ENCODE peak calls at places on chromosomes 1 and 21, in nine cellular contexts. One of them, this sample, is unnamed.

GRCh38 chr1:199867601-199868000 is 159.9 kb upstream of the NR5A2 start:
- DNase-seq in lower leg skin: no peak
- DNase-seq in WERI-Rb-1: no peak
- DNase-seq in mucosa of descending colon: no peak
- DNase-seq in A549: no peak
- DNase-seq in CD8-positive, alpha-beta T cell: no peak
- DNase-seq in astrocyte of the spinal cord: no peak
- DNase-seq in HFF-Myc: no peak
- DNase-seq in AG09309: no peak
- DNase-seq in this sample: no peak

GRCh38 chr1:244964112-244964971 is 100.0 kb upstream of the HNRNPU start:
- DNase-seq in lower leg skin: no peak
- DNase-seq in WERI-Rb-1: no peak
- DNase-seq in AG09309: peak; percentile 63
- DNase-seq in astrocyte of the spinal cord: peak; percentile 85
- DNase-seq in mucosa of descending colon: peak; percentile 65
- DNase-seq in CD8-positive, alpha-beta T cell: no peak
- DNase-seq in HFF-Myc: peak; percentile 59
- DNase-seq in A549: no peak
- DNase-seq in this sample: peak; percentile 56

GRCh38 chr1:45035631-45036301 is 23.7 kb downstream of the UROD start:
- DNase-seq in WERI-Rb-1: no peak
- DNase-seq in AG09309: no peak
- DNase-seq in HFF-Myc: no peak
- DNase-seq in CD8-positive, alpha-beta T cell: no peak
- DNase-seq in lower leg skin: no peak
- DNase-seq in mucosa of descending colon: no peak
- DNase-seq in A549: no peak
- DNase-seq in astrocyte of the spinal cord: no peak
- DNase-seq in this sample: no peak

GRCh38 chr21:25910809-25911208 is 176.0 kb downstream of the GABPA start:
- DNase-seq in astrocyte of the spinal cord: no peak
- DNase-seq in HFF-Myc: no peak
- DNase-seq in WERI-Rb-1: no peak
- DNase-seq in AG09309: no peak
- DNase-seq in CD8-positive, alpha-beta T cell: no peak
- DNase-seq in lower leg skin: no peak
- DNase-seq in mucosa of descending colon: no peak
- DNase-seq in A549: no peak
- DNase-seq in this sample: no peak

GRCh38 chr1:190436615-190437014 is 41.0 kb downstream of the BRINP3 start:
- DNase-seq in AG09309: no peak
- DNase-seq in astrocyte of the spinal cord: peak; percentile 56
- DNase-seq in WERI-Rb-1: no peak
- DNase-seq in HFF-Myc: peak; percentile 9
- DNase-seq in CD8-positive, alpha-beta T cell: no peak
- DNase-seq in mucosa of descending colon: peak; percentile 37
- DNase-seq in lower leg skin: no peak
- DNase-seq in A549: peak; percentile 17
- DNase-seq in this sample: peak; percentile 43

GRCh38 chr1:21623411-21623961 is 45.7 kb downstream of the RAP1GAP start:
- DNase-seq in A549: no peak
- DNase-seq in lower leg skin: no peak
- DNase-seq in AG09309: no peak
- DNase-seq in CD8-positive, alpha-beta T cell: no peak
- DNase-seq in mucosa of descending colon: peak; percentile 79
- DNase-seq in astrocyte of the spinal cord: no peak
- DNase-seq in HFF-Myc: no peak
- DNase-seq in WERI-Rb-1: no peak
- DNase-seq in this sample: peak; percentile 84

GRCh38 chr1:21818661-21819060 is 6.6 kb downstream of the LDLRAD2 start:
- DNase-seq in AG09309: no peak
- DNase-seq in HFF-Myc: no peak
- DNase-seq in astrocyte of the spinal cord: no peak
- DNase-seq in mucosa of descending colon: peak; percentile 56
- DNase-seq in A549: peak; percentile 66
- DNase-seq in WERI-Rb-1: peak; percentile 14
- DNase-seq in lower leg skin: no peak
- DNase-seq in CD8-positive, alpha-beta T cell: peak; percentile 15
- DNase-seq in this sample: no peak

GRCh38 chr1:77874804-77875445 is 13.5 kb upstream of the NEXN start:
- DNase-seq in WERI-Rb-1: no peak
- DNase-seq in A549: no peak
- DNase-seq in HFF-Myc: no peak
- DNase-seq in mucosa of descending colon: no peak
- DNase-seq in lower leg skin: no peak
- DNase-seq in CD8-positive, alpha-beta T cell: no peak
- DNase-seq in astrocyte of the spinal cord: peak; percentile 55
- DNase-seq in AG09309: no peak
- DNase-seq in this sample: no peak

GRCh38 chr1:11428789-11429188 is 50.2 kb upstream of the DISP3 start:
- DNase-seq in astrocyte of the spinal cord: no peak
- DNase-seq in HFF-Myc: no peak
- DNase-seq in lower leg skin: no peak
- DNase-seq in A549: no peak
- DNase-seq in AG09309: no peak
- DNase-seq in CD8-positive, alpha-beta T cell: no peak
- DNase-seq in mucosa of descending colon: no peak
- DNase-seq in WERI-Rb-1: no peak
- DNase-seq in this sample: no peak

GRCh38 chr1:11432526-11432925 is 46.4 kb upstream of the DISP3 start:
- DNase-seq in HFF-Myc: no peak
- DNase-seq in AG09309: no peak
- DNase-seq in mucosa of descending colon: no peak
- DNase-seq in CD8-positive, alpha-beta T cell: no peak
- DNase-seq in astrocyte of the spinal cord: no peak
- DNase-seq in lower leg skin: no peak
- DNase-seq in A549: no peak
- DNase-seq in WERI-Rb-1: no peak
- DNase-seq in this sample: no peak

GRCh38 chr1:11429226-11429625 is 49.7 kb upstream of the DISP3 start:
- DNase-seq in HFF-Myc: no peak
- DNase-seq in mucosa of descending colon: no peak
- DNase-seq in lower leg skin: no peak
- DNase-seq in AG09309: no peak
- DNase-seq in A549: no peak
- DNase-seq in WERI-Rb-1: no peak
- DNase-seq in astrocyte of the spinal cord: no peak
- DNase-seq in CD8-positive, alpha-beta T cell: no peak
- DNase-seq in this sample: no peak

GRCh38 chr1:11431946-11432507 is 46.9 kb upstream of the DISP3 start:
- DNase-seq in A549: no peak
- DNase-seq in CD8-positive, alpha-beta T cell: no peak
- DNase-seq in astrocyte of the spinal cord: no peak
- DNase-seq in WERI-Rb-1: no peak
- DNase-seq in lower leg skin: no peak
- DNase-seq in mucosa of descending colon: no peak
- DNase-seq in AG09309: no peak
- DNase-seq in HFF-Myc: no peak
- DNase-seq in this sample: no peak

DNA sequence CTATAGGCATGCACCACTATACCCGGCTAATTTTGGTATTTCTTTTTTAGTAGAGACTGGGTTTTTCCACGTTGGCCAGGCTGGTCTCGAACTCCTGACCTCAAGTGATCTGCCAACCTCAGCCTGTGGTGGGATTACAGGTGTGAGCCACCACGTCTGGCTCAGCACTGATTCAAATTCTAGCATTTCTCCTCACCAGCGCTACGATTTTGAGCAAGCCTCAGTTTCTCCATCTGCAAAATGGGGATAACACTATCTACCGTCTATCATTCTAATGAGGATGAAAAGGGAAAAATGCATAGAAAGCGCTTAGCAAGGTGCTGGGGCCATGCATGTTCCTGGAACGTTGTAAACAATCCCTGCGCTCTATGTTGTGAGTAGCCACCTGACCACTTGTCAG is 49.0 kb upstream of the DISP3 start:
- DNase-seq in astrocyte of the spinal cord: no peak
- DNase-seq in AG09309: no peak
- DNase-seq in lower leg skin: no peak
- DNase-seq in HFF-Myc: no peak
- DNase-seq in CD8-positive, alpha-beta T cell: no peak
- DNase-seq in WERI-Rb-1: no peak
- DNase-seq in mucosa of descending colon: no peak
- DNase-seq in A549: no peak
- DNase-seq in this sample: no peak
- TF ChIP-seq CTCF in astrocyte of the spinal cord: no peak
- TF ChIP-seq CTCF in AG09309: no peak
- TF ChIP-seq CTCF in lower leg skin: no peak
- TF ChIP-seq CTCF in HFF-Myc: no peak
- TF ChIP-seq CTCF in CD8-positive, alpha-beta T cell: no peak
- TF ChIP-seq CTCF in WERI-Rb-1: no peak
- TF ChIP-seq CTCF in mucosa of descending colon: no peak
- TF ChIP-seq CTCF in A549: no peak
- TF ChIP-seq CTCF in this sample: no peak

GRCh38 chr1:206931709-206932108 is 10.0 kb upstream of the FCMR start:
- DNase-seq in CD8-positive, alpha-beta T cell: no peak
- DNase-seq in HFF-Myc: no peak
- DNase-seq in A549: no peak
- DNase-seq in AG09309: no peak
- DNase-seq in astrocyte of the spinal cord: no peak
- DNase-seq in lower leg skin: no peak
- DNase-seq in mucosa of descending colon: no peak
- DNase-seq in WERI-Rb-1: peak; percentile 42
- DNase-seq in this sample: no peak
- TF ChIP-seq CTCF in CD8-positive, alpha-beta T cell: no peak
- TF ChIP-seq CTCF in HFF-Myc: peak; percentile 17
- TF ChIP-seq CTCF in A549: no peak
- TF ChIP-seq CTCF in AG09309: no peak
- TF ChIP-seq CTCF in astrocyte of the spinal cord: peak; percentile 17
- TF ChIP-seq CTCF in lower leg skin: no peak
- TF ChIP-seq CTCF in mucosa of descending colon: no peak
- TF ChIP-seq CTCF in WERI-Rb-1: peak; percentile 55
- TF ChIP-seq CTCF in this sample: no peak

GRCh38 chr1:20367626-20368025 is 77.0 kb downstream of the VWA5B1 start:
- DNase-seq in AG09309: no peak
- DNase-seq in WERI-Rb-1: no peak
- DNase-seq in astrocyte of the spinal cord: no peak
- DNase-seq in lower leg skin: no peak
- DNase-seq in CD8-positive, alpha-beta T cell: no peak
- DNase-seq in mucosa of descending colon: no peak
- DNase-seq in HFF-Myc: no peak
- DNase-seq in A549: no peak
- DNase-seq in this sample: no peak

GRCh38 chr1:20368866-20369545 is 78.3 kb downstream of the VWA5B1 start:
- DNase-seq in lower leg skin: no peak
- DNase-seq in A549: no peak
- DNase-seq in CD8-positive, alpha-beta T cell: no peak
- DNase-seq in astrocyte of the spinal cord: no peak
- DNase-seq in AG09309: no peak
- DNase-seq in mucosa of descending colon: no peak
- DNase-seq in HFF-Myc: no peak
- DNase-seq in WERI-Rb-1: no peak
- DNase-seq in this sample: no peak

GRCh38 chr1:20366076-20366765 is 75.5 kb downstream of the VWA5B1 start:
- DNase-seq in CD8-positive, alpha-beta T cell: no peak
- DNase-seq in WERI-Rb-1: peak; percentile 61
- DNase-seq in astrocyte of the spinal cord: no peak
- DNase-seq in lower leg skin: no peak
- DNase-seq in A549: no peak
- DNase-seq in HFF-Myc: no peak
- DNase-seq in AG09309: no peak
- DNase-seq in mucosa of descending colon: peak; percentile 65
- DNase-seq in this sample: no peak

GRCh38 chr1:20365421-20366075 is 74.9 kb downstream of the VWA5B1 start:
- DNase-seq in astrocyte of the spinal cord: no peak
- DNase-seq in A549: no peak
- DNase-seq in lower leg skin: no peak
- DNase-seq in CD8-positive, alpha-beta T cell: no peak
- DNase-seq in mucosa of descending colon: no peak
- DNase-seq in WERI-Rb-1: no peak
- DNase-seq in HFF-Myc: no peak
- DNase-seq in AG09309: no peak
- DNase-seq in this sample: no peak

GRCh38 chr1:20366766-20367602 is 76.3 kb downstream of the VWA5B1 start:
- DNase-seq in A549: peak; percentile 76
- DNase-seq in lower leg skin: no peak
- DNase-seq in WERI-Rb-1: peak; percentile 68
- DNase-seq in mucosa of descending colon: peak; percentile 54
- DNase-seq in AG09309: no peak
- DNase-seq in astrocyte of the spinal cord: peak; percentile 46
- DNase-seq in HFF-Myc: peak; percentile 6
- DNase-seq in CD8-positive, alpha-beta T cell: no peak
- DNase-seq in this sample: peak; percentile 61
- TF ChIP-seq CTCF in A549: peak; percentile 34
- TF ChIP-seq CTCF in lower leg skin: no peak
- TF ChIP-seq CTCF in WERI-Rb-1: peak; percentile 62
- TF ChIP-seq CTCF in mucosa of descending colon: no peak
- TF ChIP-seq CTCF in AG09309: peak; percentile 75
- TF ChIP-seq CTCF in astrocyte of the spinal cord: peak; percentile 77
- TF ChIP-seq CTCF in HFF-Myc: peak; percentile 61
- TF ChIP-seq CTCF in CD8-positive, alpha-beta T cell: no peak
- TF ChIP-seq CTCF in this sample: peak; percentile 39

GRCh38 chr1:207841318-207841717 is 69.6 kb downstream of the CD34 start:
- DNase-seq in mucosa of descending colon: no peak
- DNase-seq in astrocyte of the spinal cord: no peak
- DNase-seq in HFF-Myc: no peak
- DNase-seq in CD8-positive, alpha-beta T cell: no peak
- DNase-seq in lower leg skin: no peak
- DNase-seq in A549: no peak
- DNase-seq in AG09309: no peak
- DNase-seq in WERI-Rb-1: no peak
- DNase-seq in this sample: no peak

GRCh38 chr1:207839083-207839413 is 71.9 kb downstream of the CD34 start:
- DNase-seq in astrocyte of the spinal cord: no peak
- DNase-seq in HFF-Myc: no peak
- DNase-seq in CD8-positive, alpha-beta T cell: no peak
- DNase-seq in AG09309: no peak
- DNase-seq in lower leg skin: no peak
- DNase-seq in WERI-Rb-1: no peak
- DNase-seq in A549: no peak
- DNase-seq in mucosa of descending colon: no peak
- DNase-seq in this sample: no peak

GRCh38 chr1:207841907-207842306 is 69.0 kb downstream of the CD34 start:
- DNase-seq in mucosa of descending colon: no peak
- DNase-seq in lower leg skin: no peak
- DNase-seq in AG09309: no peak
- DNase-seq in WERI-Rb-1: no peak
- DNase-seq in astrocyte of the spinal cord: no peak
- DNase-seq in CD8-positive, alpha-beta T cell: no peak
- DNase-seq in HFF-Myc: no peak
- DNase-seq in A549: no peak
- DNase-seq in this sample: no peak

GRCh38 chr1:207838156-207839082 is 72.5 kb downstream of the CD34 start:
- DNase-seq in mucosa of descending colon: peak; percentile 17
- DNase-seq in WERI-Rb-1: no peak
- DNase-seq in lower leg skin: peak; percentile 66
- DNase-seq in AG09309: no peak
- DNase-seq in A549: no peak
- DNase-seq in CD8-positive, alpha-beta T cell: no peak
- DNase-seq in astrocyte of the spinal cord: no peak
- DNase-seq in HFF-Myc: no peak
- DNase-seq in this sample: no peak

DNA sequence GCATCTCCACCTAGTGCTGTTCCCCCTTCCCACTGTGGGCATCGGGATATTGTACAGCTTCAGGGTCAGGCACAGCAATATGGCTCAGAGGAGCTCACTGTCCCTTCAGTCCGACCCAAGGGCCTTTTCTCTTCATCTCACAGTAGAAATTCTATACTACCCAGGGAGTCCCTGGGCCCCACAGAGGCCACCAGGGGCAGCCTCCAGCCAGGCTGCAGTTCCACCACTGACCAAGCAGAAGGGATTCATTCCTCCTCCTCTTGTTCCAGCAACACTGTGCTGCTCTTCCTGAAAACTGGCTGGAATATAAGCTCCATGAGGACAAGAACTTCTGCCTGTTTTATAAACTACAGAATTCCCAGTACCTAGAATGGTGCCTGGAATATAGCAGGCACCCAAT is 70.5 kb downstream of the CD34 start:
- DNase-seq in WERI-Rb-1: no peak
- DNase-seq in A549: no peak
- DNase-seq in mucosa of descending colon: no peak
- DNase-seq in astrocyte of the spinal cord: no peak
- DNase-seq in lower leg skin: no peak
- DNase-seq in HFF-Myc: no peak
- DNase-seq in CD8-positive, alpha-beta T cell: no peak
- DNase-seq in AG09309: no peak
- DNase-seq in this sample: no peak
- TF ChIP-seq CTCF in WERI-Rb-1: peak; percentile 36
- TF ChIP-seq CTCF in A549: no peak
- TF ChIP-seq CTCF in mucosa of descending colon: no peak
- TF ChIP-seq CTCF in astrocyte of the spinal cord: no peak
- TF ChIP-seq CTCF in lower leg skin: no peak
- TF ChIP-seq CTCF in HFF-Myc: no peak
- TF ChIP-seq CTCF in CD8-positive, alpha-beta T cell: no peak
- TF ChIP-seq CTCF in AG09309: no peak
- TF ChIP-seq CTCF in this sample: no peak

This sample was measured in Calu3.